ENCODE peak calls at places on chromosome 13, in six cellular contexts. N is breast epithelium, A is stomach, H is vagina, T is esophagus muscularis mucosa, K is GM12892. R is an unnamed sample.

GRCh38 chr13:102298051-102298450 is 103.8 kb downstream of the FGF14 start:
- DNase-seq in T (no peak), A (no peak), H (no peak), N (no peak), K (no peak), R (no peak)

GRCh38 chr13:53250272-53250875 is 221.8 kb downstream of the OLFM4 start:
- DNase-seq in N (no peak), K (no peak), H (no peak), A (no peak), T (no peak), R (no peak)

GRCh38 chr13:23794267-23795161 is 94.7 kb downstream of the MIPEP start:
- DNase-seq in H (no peak), K (no peak), A (no peak), N (no peak), T (no peak), R (no peak)

GRCh38 chr13:27139565-27139964 is 32.0 kb downstream of the USP12 start:
- DNase-seq in K (no peak), T (no peak), N (no peak), H (no peak), A (no peak), R (no peak)

GRCh38 chr13:75544681-75545333 is 4.8 kb upstream of the UCHL3 start:
- DNase-seq in K (no peak), A (no peak), T (no peak), H (no peak), N (no peak), R (no peak)

GRCh38 chr13:34070006-34070405 is 252.1 kb downstream of the RFC3 start:
- DNase-seq in N (no peak), A (no peak), K (no peak), T (no peak), H (no peak), R (no peak)

GRCh38 chr13:75136151-75136550 is 345.8 kb downstream of the TBC1D4 start:
- DNase-seq in H (no peak), K (no peak), N (no peak), A (no peak), T (no peak), R (no peak)

GRCh38 chr13:27000686-27001085 is 170.9 kb downstream of the USP12 start:
- DNase-seq in H (no peak), N (no peak), A (no peak), K (no peak), T (no peak), R (peak; percentile 3)

GRCh38 chr13:34358811-34359513 is 541.0 kb downstream of the RFC3 start:
- DNase-seq in T (peak; percentile 39), K (no peak), A (no peak), H (no peak), N (no peak), R (no peak)

GRCh38 chr13:108435393-108436149 is 166.1 kb downstream of the TNFSF13B start:
- DNase-seq in N (no peak), K (no peak), H (no peak), A (no peak), T (no peak), R (no peak)

GRCh38 chr13:86960876-86961275 is 710.3 kb upstream of the SLITRK5 start:
- DNase-seq in T (no peak), K (no peak), H (no peak), A (no peak), N (no peak), R (no peak)

GRCh38 chr13:101959016-101959415 is 442.8 kb downstream of the FGF14 start:
- DNase-seq in T (no peak), A (no peak), K (no peak), N (no peak), H (no peak), R (no peak)

GRCh38 chr13:46598140-46598819 is 45.3 kb downstream of the LRCH1 start:
- DNase-seq in T (no peak), A (no peak), N (no peak), K (no peak), H (no peak), R (no peak)

GRCh38 chr13:35485451-35485850 is 9.0 kb upstream of the MAB21L1 start:
- DNase-seq in T (no peak), H (no peak), N (no peak), K (no peak), A (no peak), R (no peak)

GRCh38 chr13:114314074-114314912 is at the start of gene CHAMP1:
- DNase-seq in K (peak; percentile 80), N (peak; percentile 92), T (peak; percentile 99), A (peak; percentile 98), H (peak; percentile 92), R (peak; percentile 97)

GRCh38 chr13:97298816-97299215 is 76.7 kb downstream of the MBNL2 start:
- DNase-seq in N (no peak), H (no peak), T (no peak), A (no peak), K (no peak), R (no peak)

GRCh38 chr13:34155931-34156607 is 338.1 kb downstream of the RFC3 start:
- DNase-seq in K (no peak), H (no peak), A (no peak), T (no peak), N (no peak), R (no peak)

GRCh38 chr13:94764576-94765321 is 52.4 kb upstream of the SOX21 start:
- DNase-seq in H (no peak), K (no peak), T (no peak), N (no peak), A (no peak), R (no peak)

GRCh38 chr13:73167046-73167820 is 108.4 kb downstream of the KLF5 start:
- DNase-seq in T (no peak), K (no peak), A (no peak), H (no peak), N (no peak), R (no peak)

GRCh38 chr13:50255639-50256038 is 240.4 kb downstream of the KCNRG start:
- DNase-seq in H (no peak), A (no peak), N (no peak), T (no peak), K (no peak), R (no peak)

GRCh38 chr13:95607363-95607762 is 37.1 kb downstream of the DZIP1 start:
- DNase-seq in A (no peak), H (no peak), N (no peak), K (no peak), T (no peak), R (no peak)

GRCh38 chr13:43316997-43317396 is 293.6 kb downstream of the DNAJC15 start:
- DNase-seq in K (no peak), H (no peak), T (no peak), N (no peak), A (no peak), R (no peak)

GRCh38 chr13:49436890-49437289 is 7.0 kb downstream of the CAB39L start:
- DNase-seq in K (no peak), N (no peak), H (no peak), A (no peak), T (no peak), R (no peak)

GRCh38 chr13:50141660-50142010 is 126.4 kb downstream of the KCNRG start:
- DNase-seq in H (no peak), N (no peak), K (no peak), A (no peak), T (no peak), R (no peak)

GRCh38 chr13:113468461-113469147 is 15.3 kb upstream of the ADPRHL1 start:
- DNase-seq in N (no peak), T (peak; percentile 55), A (no peak), H (no peak), K (no peak), R (no peak)

GRCh38 chr13:26400545-26400944 is 146.6 kb downstream of the CDK8 start:
- DNase-seq in A (no peak), N (no peak), T (no peak), K (no peak), H (no peak), R (no peak)

GRCh38 chr13:41960700-41961697 is at the start of gene VWA8:
- DNase-seq in K (peak; percentile 82), N (peak; percentile 75), T (peak; percentile 94), H (no peak), A (peak; percentile 85), R (peak; percentile 87)
- TF ChIP-seq POLR2A in K (peak; percentile 85), N (no peak), T (no peak), H (no peak), A (no peak), R (peak; percentile 37)

DNA sequence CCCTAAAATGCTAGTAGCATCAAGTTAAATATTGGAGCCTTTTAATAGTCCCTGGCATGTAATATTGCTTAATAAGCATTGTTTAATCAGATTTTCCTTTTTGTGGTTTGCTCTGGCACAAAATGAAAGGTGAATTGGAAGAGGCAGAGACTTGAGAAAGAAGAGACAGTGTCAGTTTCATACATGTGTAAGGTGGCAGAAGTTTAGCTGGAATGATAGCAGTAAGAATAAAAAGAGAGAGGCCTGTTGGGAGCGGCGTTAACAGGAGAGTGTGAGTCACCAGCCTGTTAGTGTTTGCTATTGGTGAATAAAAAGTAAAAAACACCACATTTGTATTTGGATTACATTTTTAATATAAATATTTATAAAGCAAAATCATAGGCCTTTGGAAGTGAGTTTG is 145.3 kb downstream of the PDS5B start:
- DNase-seq in H (no peak), K (no peak), N (no peak), A (no peak), T (no peak), R (no peak)
- TF ChIP-seq POLR2AphosphoS5 in H (no peak), K (no peak), N (no peak), A (no peak), T (no peak), R (no peak)

GRCh38 chr13:19864339-19865309 is 1.2 kb upstream of the ZMYM5 start:
- DNase-seq in N (peak; percentile 71), A (peak; percentile 70), T (no peak), H (peak; percentile 88), K (peak; percentile 35), R (peak; percentile 75)
- TF ChIP-seq POLR2A in N (peak; percentile 9), A (no peak), T (no peak), H (no peak), K (peak; percentile 78), R (no peak)

GRCh38 chr13:44362394-44363040 is 11.1 kb upstream of the SERP2 start:
- DNase-seq in H (no peak), K (no peak), N (no peak), T (no peak), A (no peak), R (no peak)
- TF ChIP-seq POLR2AphosphoS5 in H (no peak), K (no peak), N (no peak), T (no peak), A (peak; percentile 9), R (no peak)

DNA sequence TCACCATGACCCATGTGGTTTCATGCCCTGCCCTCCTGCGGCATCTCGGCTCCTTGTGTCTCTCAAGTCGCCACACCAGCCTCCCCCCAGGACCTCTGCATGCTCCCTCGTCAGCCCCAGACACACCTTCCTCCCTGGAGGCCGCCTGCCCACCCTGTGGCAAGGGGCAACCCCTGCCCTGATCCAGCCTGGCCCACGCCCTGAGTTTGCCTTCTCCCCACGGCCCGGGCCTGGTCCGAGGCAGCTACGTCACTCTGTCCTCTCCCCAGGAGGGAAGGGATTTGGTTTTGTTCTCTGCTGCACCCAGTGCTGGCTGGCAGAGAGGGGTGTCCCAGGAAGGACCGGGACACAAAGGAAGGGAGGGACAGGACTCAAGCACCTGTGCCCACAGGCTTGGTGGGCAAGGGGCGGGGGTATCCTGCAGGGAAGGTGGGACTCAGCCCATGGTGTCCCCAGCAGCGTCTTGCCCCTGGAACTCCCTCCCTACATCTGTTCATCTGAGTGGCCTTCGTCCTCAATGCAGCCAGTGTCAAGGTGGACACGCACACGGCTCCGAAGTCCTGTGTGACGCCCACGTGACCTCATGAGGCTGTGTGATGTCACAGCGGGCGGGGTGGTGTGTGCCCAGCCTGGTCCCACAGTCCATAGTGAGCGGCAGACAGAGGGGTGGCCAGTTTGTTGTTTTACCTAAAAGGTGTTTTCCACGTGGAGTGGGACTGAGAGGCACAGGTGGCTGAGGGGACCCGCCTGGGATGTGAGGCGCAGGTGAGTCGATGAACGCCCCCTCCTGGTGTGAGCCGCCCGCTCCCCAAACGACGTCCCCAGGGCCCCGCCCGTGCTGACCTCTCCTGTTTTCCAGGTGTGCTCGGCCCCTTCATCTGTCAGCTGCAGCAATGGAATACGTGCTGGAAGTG is at the start of gene TEX29:
- DNase-seq in A (no peak), N (no peak), H (no peak), T (no peak), K (no peak), R (no peak)
- TF ChIP-seq POLR2A in A (no peak), N (no peak), H (no peak), T (no peak), K (no peak), R (no peak)